ENCODE peak calls at places on chromosomes 12 and 14, in four cellular contexts. F, V, T and J are unnamed samples.
A peak's percentile ranks its signal among the peaks of the same experiment; 100 is the strongest.

GRCh38 chr14:61526405-61527312 is 168.7 kb upstream of the HIF1A start:
- DNase-seq in V (no peak), T (no peak), F (no peak), J (no peak)

GRCh38 chr12:40336573-40337199 is 111.9 kb downstream of the LRRK2 start:
- DNase-seq in T (no peak), V (no peak), F (peak; percentile 27), J (no peak)

GRCh38 chr12:112256780-112257179 is 125.5 kb downstream of the HECTD4 start:
- DNase-seq in F (no peak), V (no peak), T (no peak), J (no peak)

GRCh38 chr12:102659200-102659911 is 179.0 kb upstream of the IGF1 start:
- DNase-seq in F (peak; percentile 6), V (peak; percentile 27), T (no peak), J (no peak)

GRCh38 chr12:75981773-75982564 is 49.6 kb downstream of the PHLDA1 start:
- DNase-seq in F (peak; percentile 85), T (no peak), V (no peak), J (no peak)

GRCh38 chr12:128531153-128531552 is 264.2 kb downstream of the TMEM132C start:
- DNase-seq in F (peak; percentile 4), T (no peak), V (no peak), J (no peak)

GRCh38 chr14:79178719-79179118 is 1008.5 kb downstream of the NRXN3 start:
- DNase-seq in F (no peak), V (no peak), T (no peak), J (no peak)

GRCh38 chr12:106841471-106842302 is 67.2 kb downstream of the RIC8B start:
- DNase-seq in F (peak; percentile 59), T (peak; percentile 54), V (peak; percentile 70), J (no peak)

GRCh38 chr14:102923201-102923919 is 897 bp downstream of the AMN start:
- DNase-seq in V (no peak), T (no peak), F (no peak), J (no peak)

GRCh38 chr12:47021298-47021697 is 58.1 kb upstream of the PCED1B start:
- DNase-seq in T (no peak), V (no peak), F (peak; percentile 88), J (no peak)

GRCh38 chr14:29191092-29191491 is 424.5 kb downstream of the FOXG1 start:
- DNase-seq in V (no peak), T (no peak), F (no peak), J (no peak)

GRCh38 chr14:36647417-36647826 is 14.2 kb upstream of the PAX9 start:
- DNase-seq in F (no peak), V (peak; percentile 27), T (no peak), J (no peak)

GRCh38 chr12:98002887-98003493 is 512.4 kb upstream of the TMPO start:
- DNase-seq in T (peak; percentile 46), V (peak; percentile 54), F (peak; percentile 65), J (no peak)

GRCh38 chr14:53062856-53063255 is 90.3 kb downstream of the DDHD1 start:
- DNase-seq in V (no peak), T (no peak), F (no peak), J (no peak)

GRCh38 chr12:88544991-88545684 is 35.1 kb downstream of the KITLG start:
- DNase-seq in T (no peak), V (no peak), F (no peak), J (no peak)

GRCh38 chr12:46692606-46693005 is 133.2 kb downstream of the SLC38A4 start:
- DNase-seq in T (no peak), F (no peak), V (no peak), J (no peak)

GRCh38 chr12:15044461-15044860 is 71.6 kb downstream of the PDE6H start:
- DNase-seq in F (no peak), V (peak; percentile 28), T (no peak), J (no peak)

GRCh38 chr12:70608184-70608583 is 29.0 kb downstream of the PTPRB start:
- DNase-seq in F (no peak), V (no peak), T (no peak), J (no peak)

GRCh38 chr12:32734952-32735351 is 20.7 kb downstream of the YARS2 start:
- DNase-seq in F (no peak), V (no peak), T (no peak), J (no peak)

GRCh38 chr14:95250936-95251335 is 68.8 kb downstream of the CLMN start:
- DNase-seq in T (no peak), V (no peak), F (no peak), J (no peak)

GRCh38 chr12:122142857-122143256 is 31.2 kb downstream of the IL31 start:
- DNase-seq in V (no peak), T (no peak), F (no peak), J (no peak)

GRCh38 chr14:25048170-25049126 is 1.5 kb downstream of the STXBP6 start:
- DNase-seq in V (no peak), T (no peak), F (no peak), J (peak; percentile 89)

GRCh38 chr12:95943231-95943842 is at the start of gene AMDHD1:
- DNase-seq in T (peak; percentile 70), V (peak; percentile 50), F (peak; percentile 81), J (peak; percentile 74)

GRCh38 chr14:22433059-22433458 is 156.0 kb downstream of the DAD1 start:
- DNase-seq in T (no peak), V (no peak), F (no peak), J (no peak)

GRCh38 chr14:68249534-68250517 is 430.2 kb downstream of the RAD51B start:
- DNase-seq in T (no peak), V (no peak), F (peak; percentile 72), J (no peak)

GRCh38 chr12:130863298-130863697 is 8.6 kb upstream of the RAN start:
- DNase-seq in V (no peak), T (no peak), F (no peak), J (peak; percentile 9)

GRCh38 chr12:109058773-109059172 is 6.4 kb downstream of the USP30 start:
- DNase-seq in V (no peak), T (no peak), F (no peak), J (no peak)

GRCh38 chr12:47851303-47851952 is 31.7 kb upstream of the HDAC7 start:
- DNase-seq in F (no peak), T (no peak), V (peak; percentile 66), J (peak; percentile 29)

GRCh38 chr14:83994020-83994419 is 1535.9 kb upstream of the FLRT2 start:
- DNase-seq in T (no peak), F (no peak), V (no peak), J (no peak)

GRCh38 chr14:22978873-22979671 is 3.3 kb downstream of the AJUBA start:
- DNase-seq in V (no peak), F (no peak), T (no peak), J (no peak)

GRCh38 chr14:65461730-65462129 is 49.2 kb downstream of the FUT8 start:
- DNase-seq in F (no peak), T (no peak), V (no peak), J (no peak)

GRCh38 chr12:15011162-15011561 is 38.3 kb downstream of the PDE6H start:
- DNase-seq in F (peak; percentile 20), T (no peak), V (no peak), J (no peak)

DNA sequence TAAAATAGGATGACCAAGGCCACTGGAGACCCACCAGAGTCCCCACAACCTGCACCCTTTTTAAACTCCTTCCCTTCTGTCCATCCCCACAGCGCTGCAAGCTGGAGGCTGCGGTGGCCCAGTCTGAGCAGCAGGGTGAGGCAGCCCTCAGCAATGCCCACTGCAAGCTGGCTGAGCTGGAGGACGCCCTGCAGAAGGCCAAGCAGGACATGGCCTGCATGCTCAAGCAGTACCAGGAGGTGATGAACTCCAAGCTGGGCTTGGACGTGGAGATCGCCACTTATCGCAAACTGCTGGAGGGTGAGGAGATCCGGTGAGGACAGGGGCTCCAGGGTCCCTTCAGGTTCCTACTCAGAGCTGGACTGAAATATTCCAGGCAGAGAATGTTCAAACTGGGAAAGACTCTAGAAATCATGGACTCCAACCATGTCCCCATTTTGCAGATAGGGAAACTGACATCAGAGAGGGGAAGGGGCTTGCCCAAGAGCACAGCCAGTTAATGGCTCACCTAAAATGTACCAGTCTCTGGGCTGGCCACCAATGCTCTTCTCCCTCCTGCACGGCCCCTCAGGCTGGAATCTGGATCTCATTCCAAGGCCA is 17.2 kb downstream of the KRT85 start:
- DNase-seq in V (no peak), T (peak; percentile 32), F (no peak), J (no peak)
- H3K4me1 ChIP-seq in V (no peaks in the 10 kb centered on the region), T (no peaks in the 10 kb centered on the region), F (peaks cover 14% of the 10 kb centered on the region), J (no peaks in the 10 kb centered on the region)

GRCh38 chr12:117002040-117002832 is 91.5 kb downstream of the FBXW8 start:
- DNase-seq in T (no peak), F (no peak), V (no peak), J (no peak)
- H3K4me1 ChIP-seq in T (no peaks in the 10 kb centered on the region), F (no peaks in the 10 kb centered on the region), V (peaks cover 9% of the 10 kb centered on the region), J (no peaks in the 10 kb centered on the region)

DNA sequence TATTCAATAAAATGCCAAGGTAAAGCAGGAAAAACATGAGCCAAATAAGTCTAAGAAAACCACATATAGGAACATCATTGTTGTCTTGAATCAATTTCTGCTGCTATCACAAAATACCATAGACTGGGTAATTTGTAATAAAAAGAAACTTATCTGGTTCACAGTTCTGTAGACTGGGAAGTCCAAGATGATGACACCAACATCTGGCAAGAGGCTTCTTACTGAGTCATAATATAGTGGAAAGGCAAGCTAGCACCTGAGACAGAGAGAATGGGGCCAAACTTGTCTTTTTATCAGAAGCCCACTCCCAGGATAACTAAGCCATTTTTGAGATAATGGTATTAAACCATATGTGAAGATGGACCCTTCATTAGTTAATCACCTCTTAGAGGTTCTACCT is 975.9 kb downstream of the FLRT2 start:
- DNase-seq in F (no peak), V (no peak), T (no peak), J (no peak)
- H3K4me1 ChIP-seq in F (no peaks in the 10 kb centered on the region), V (no peaks in the 10 kb centered on the region), T (no peaks in the 10 kb centered on the region), J (no peaks in the 10 kb centered on the region)

DNA sequence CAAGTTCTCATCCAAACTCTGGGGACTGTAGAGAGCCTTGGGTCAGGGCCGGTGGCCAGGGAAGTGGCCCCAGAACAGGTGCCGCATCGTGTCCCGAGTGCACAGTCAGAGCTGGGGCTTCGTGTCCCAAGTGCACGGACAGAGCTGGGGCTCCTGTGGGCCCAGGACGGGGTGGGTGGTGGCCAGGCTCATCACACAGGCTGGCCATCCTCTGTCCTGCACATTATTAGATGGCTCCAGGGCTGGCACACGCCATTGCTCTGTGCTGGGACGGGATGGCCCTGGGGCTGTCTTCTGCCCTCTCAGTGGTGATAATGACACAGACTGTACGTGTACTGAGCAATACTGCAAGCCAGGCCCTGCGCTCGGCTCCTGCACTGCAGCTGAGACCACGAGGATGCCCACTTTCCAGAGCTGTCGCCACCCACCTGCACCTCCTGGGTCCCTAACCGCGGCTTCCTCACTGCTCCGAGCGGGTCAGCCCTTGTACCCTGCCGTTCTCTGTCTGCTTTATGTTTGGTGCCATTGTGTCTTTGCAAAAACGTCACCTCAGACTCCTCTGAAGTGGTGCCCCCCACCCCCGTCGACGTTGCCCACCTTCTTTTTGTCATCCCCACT is 1.9 kb downstream of the FBRSL1 start:
- DNase-seq in V (no peak), T (no peak), F (no peak), J (no peak)
- H3K4me1 ChIP-seq in V (peaks cover 67% of the 10 kb centered on the region), T (peaks cover 49% of the 10 kb centered on the region), F (peaks cover 42% of the 10 kb centered on the region), J (peaks cover 68% of the 10 kb centered on the region)

GRCh38 chr14:31881531-31882310 is 195.4 kb upstream of the ARHGAP5 start:
- DNase-seq in F (no peak), V (no peak), T (no peak), J (no peak)
- H3K4me1 ChIP-seq in F (peaks cover 14% of the 10 kb centered on the region), V (no peaks in the 10 kb centered on the region), T (no peaks in the 10 kb centered on the region), J (peaks cover 10% of the 10 kb centered on the region)

GRCh38 chr12:19450362-19450761 is 11.1 kb downstream of the AEBP2 start:
- DNase-seq in V (no peak), F (no peak), T (no peak), J (no peak)
- H3K4me1 ChIP-seq in V (peaks cover 15% of the 10 kb centered on the region), F (peaks cover 4% of the 10 kb centered on the region), T (peaks cover 13% of the 10 kb centered on the region), J (peaks cover 32% of the 10 kb centered on the region)